ENCODE peak calls at places on chromosome 4, in four cellular contexts. One of them, this sample, is unnamed.
A peak's percentile ranks its signal among the peaks of the same experiment; 100 is the strongest.

GRCh38 chr4:926538-926937 is 5.6 kb downstream of the GAK start:
- DNase-seq in K562: no peak
- DNase-seq in HepG2: peak; percentile 24
- DNase-seq in GM12878: no peak
- DNase-seq in this sample: peak; percentile 58

GRCh38 chr4:9685692-9686091 is 95.7 kb upstream of the DRD5 start:
- DNase-seq in HepG2: no peak
- DNase-seq in K562: no peak
- DNase-seq in GM12878: no peak
- DNase-seq in this sample: no peak

GRCh38 chr4:48467442-48467841 is 15.7 kb upstream of the SLC10A4 start:
- DNase-seq in K562: no peak
- DNase-seq in GM12878: no peak
- DNase-seq in HepG2: no peak
- DNase-seq in this sample: no peak

GRCh38 chr4:78057135-78057599 is at the start of gene FRAS1:
- DNase-seq in K562: no peak
- DNase-seq in HepG2: peak; percentile 62
- DNase-seq in GM12878: no peak
- DNase-seq in this sample: peak; percentile 20

GRCh38 chr4:85058551-85058950 is 92.1 kb upstream of the WDFY3 start:
- DNase-seq in GM12878: no peak
- DNase-seq in HepG2: no peak
- DNase-seq in K562: no peak
- DNase-seq in this sample: no peak

GRCh38 chr4:101599620-101600019 is 190.9 kb upstream of the BANK1 start:
- DNase-seq in GM12878: no peak
- DNase-seq in K562: no peak
- DNase-seq in HepG2: no peak
- DNase-seq in this sample: no peak

GRCh38 chr4:1721666-1722550 is 587 bp downstream of the TACC3 start:
- DNase-seq in HepG2: no peak
- DNase-seq in K562: peak; percentile 74
- DNase-seq in GM12878: no peak
- DNase-seq in this sample: no peak

GRCh38 chr4:38233727-38234478 is 273.7 kb downstream of the PTTG2 start:
- DNase-seq in HepG2: no peak
- DNase-seq in K562: no peak
- DNase-seq in GM12878: no peak
- DNase-seq in this sample: no peak

GRCh38 chr4:64156253-64156652 is 253.0 kb downstream of the TECRL start:
- DNase-seq in K562: no peak
- DNase-seq in HepG2: no peak
- DNase-seq in GM12878: no peak
- DNase-seq in this sample: no peak

GRCh38 chr4:47278631-47279030 is 184.9 kb downstream of the COMMD8 start:
- DNase-seq in K562: no peak
- DNase-seq in HepG2: no peak
- DNase-seq in GM12878: no peak
- DNase-seq in this sample: no peak

GRCh38 chr4:186201535-186202230 is 10.3 kb downstream of the CYP4V2 start:
- DNase-seq in GM12878: no peak
- DNase-seq in K562: peak; percentile 39
- DNase-seq in HepG2: peak; percentile 59
- DNase-seq in this sample: peak; percentile 64

GRCh38 chr4:153502584-153502983 is 36.4 kb downstream of the TMEM131L start:
- DNase-seq in HepG2: no peak
- DNase-seq in GM12878: no peak
- DNase-seq in K562: no peak
- DNase-seq in this sample: no peak

GRCh38 chr4:139619644-139620043 is 46.0 kb upstream of the MGST2 start:
- DNase-seq in K562: peak; percentile 18
- DNase-seq in GM12878: no peak
- DNase-seq in HepG2: peak; percentile 47
- DNase-seq in this sample: peak; percentile 55

GRCh38 chr4:163191999-163192398 is 25.3 kb upstream of the NAF1 start:
- DNase-seq in GM12878: no peak
- DNase-seq in K562: peak; percentile 40
- DNase-seq in HepG2: peak; percentile 26
- DNase-seq in this sample: peak; percentile 3

GRCh38 chr4:16617416-16617815 is 281.0 kb downstream of the LDB2 start:
- DNase-seq in K562: no peak
- DNase-seq in GM12878: no peak
- DNase-seq in HepG2: no peak
- DNase-seq in this sample: no peak

GRCh38 chr4:13989496-13989895 is 362.0 kb upstream of the BOD1L1 start:
- DNase-seq in K562: no peak
- DNase-seq in GM12878: no peak
- DNase-seq in HepG2: no peak
- DNase-seq in this sample: no peak

GRCh38 chr4:37243722-37244582 is 591 bp upstream of the NWD2 start:
- DNase-seq in GM12878: no peak
- DNase-seq in HepG2: peak; percentile 0
- DNase-seq in K562: no peak
- DNase-seq in this sample: peak; percentile 4

GRCh38 chr4:2808001-2808400 is 15.1 kb downstream of the SH3BP2 start:
- DNase-seq in HepG2: no peak
- DNase-seq in GM12878: no peak
- DNase-seq in K562: no peak
- DNase-seq in this sample: no peak

GRCh38 chr4:10160280-10160856 is 43.8 kb upstream of the WDR1 start:
- DNase-seq in K562: peak; percentile 39
- DNase-seq in HepG2: peak; percentile 18
- DNase-seq in GM12878: no peak
- DNase-seq in this sample: no peak

GRCh38 chr4:130542953-130543352 is 1447.0 kb downstream of the C4orf33 start:
- DNase-seq in HepG2: no peak
- DNase-seq in GM12878: no peak
- DNase-seq in K562: no peak
- DNase-seq in this sample: no peak

GRCh38 chr4:119774840-119775239 is 146.2 kb upstream of the PDE5A start:
- DNase-seq in GM12878: no peak
- DNase-seq in HepG2: no peak
- DNase-seq in K562: no peak
- DNase-seq in this sample: no peak

GRCh38 chr4:99457676-99458075 is 22.5 kb upstream of the ADH7 start:
- DNase-seq in K562: no peak
- DNase-seq in GM12878: no peak
- DNase-seq in HepG2: no peak
- DNase-seq in this sample: no peak

GRCh38 chr4:162352580-162353107 is 188.8 kb upstream of the FSTL5 start:
- DNase-seq in K562: no peak
- DNase-seq in HepG2: no peak
- DNase-seq in GM12878: no peak
- DNase-seq in this sample: no peak

GRCh38 chr4:84317513-84317912 is 181.6 kb downstream of the NKX6-1 start:
- DNase-seq in GM12878: no peak
- DNase-seq in HepG2: no peak
- DNase-seq in K562: no peak
- DNase-seq in this sample: no peak

GRCh38 chr4:33072340-33073089 is 2352.3 kb downstream of the PCDH7 start:
- DNase-seq in GM12878: no peak
- DNase-seq in HepG2: no peak
- DNase-seq in K562: no peak
- DNase-seq in this sample: no peak

GRCh38 chr4:140059159-140059558 is 94.8 kb downstream of the MAML3 start:
- DNase-seq in K562: no peak
- DNase-seq in GM12878: no peak
- DNase-seq in HepG2: no peak
- DNase-seq in this sample: peak; percentile 52

DNA sequence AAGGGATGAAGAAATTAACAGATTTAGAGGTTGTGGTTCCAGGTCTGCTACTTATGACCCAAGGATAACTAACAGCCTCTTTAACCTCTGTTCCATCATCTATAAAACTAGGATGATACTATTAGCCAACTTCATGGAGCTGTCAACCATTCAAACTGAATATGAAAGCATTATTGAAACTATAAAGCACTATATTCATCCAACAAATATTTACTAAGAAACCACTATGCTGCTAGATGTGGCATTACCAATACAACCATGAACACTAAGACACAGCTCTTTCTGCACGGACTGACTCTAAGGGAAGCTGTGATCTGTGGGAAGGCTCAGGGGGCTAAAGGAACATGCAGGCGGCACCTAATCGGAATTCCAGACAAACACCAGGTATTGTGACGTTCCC is 66.0 kb downstream of the APBB2 start:
- DNase-seq in K562: no peak
- DNase-seq in GM12878: no peak
- DNase-seq in HepG2: no peak
- DNase-seq in this sample: no peak
- H3K4me1 ChIP-seq in K562: no peaks in the 10 kb centered on the region
- H3K4me1 ChIP-seq in GM12878: peaks cover 22% of the 10 kb centered on the region
- H3K4me1 ChIP-seq in HepG2: peaks cover 44% of the 10 kb centered on the region
- H3K4me1 ChIP-seq in this sample: peaks cover 31% of the 10 kb centered on the region

DNA sequence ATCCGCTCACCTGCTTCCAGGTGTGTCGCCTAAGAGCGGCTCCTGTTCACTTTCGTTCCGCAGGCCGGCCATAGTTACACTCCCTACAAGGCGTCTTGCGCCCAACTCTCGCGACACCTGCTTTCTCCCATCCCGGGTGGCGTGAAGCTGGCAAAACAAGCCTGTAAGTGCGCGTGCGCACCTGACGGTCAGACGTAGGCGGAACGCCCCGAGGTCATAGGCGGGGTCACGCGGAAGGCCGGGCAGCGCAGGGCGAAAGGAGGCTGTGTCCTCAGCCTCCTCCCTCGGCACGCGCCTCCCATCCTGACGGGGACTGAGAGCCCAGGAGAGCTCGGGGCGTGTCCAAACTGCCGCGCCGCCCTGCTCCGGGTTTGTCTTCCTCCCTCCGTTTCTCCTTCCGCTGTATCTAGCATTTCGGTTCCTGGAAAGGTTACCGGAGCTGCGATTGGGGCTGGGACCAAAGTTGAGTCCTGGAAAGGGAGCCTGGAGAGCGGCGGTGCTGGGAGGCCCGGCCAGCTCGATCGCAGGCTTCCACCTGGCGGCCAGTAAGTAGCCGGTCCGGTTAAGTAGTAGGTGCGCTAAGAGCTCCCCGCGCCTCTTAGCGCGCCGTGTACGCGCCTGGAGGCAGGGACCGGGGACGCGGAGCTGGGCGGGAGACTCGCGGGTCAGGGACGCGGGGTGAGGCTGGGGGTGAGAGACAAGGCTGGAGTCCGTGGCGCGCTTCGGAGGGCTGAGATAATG is at the start of the genes ABHD18 and MFSD8:
- DNase-seq in GM12878: peak; percentile 99
- DNase-seq in HepG2: peak; percentile 97
- DNase-seq in K562: peak; percentile 92
- DNase-seq in this sample: peak; percentile 99
- TF ChIP-seq EP300 in GM12878: peak; percentile 9
- TF ChIP-seq EP300 in HepG2: no peak
- TF ChIP-seq EP300 in K562: no peak
- TF ChIP-seq EP300 in this sample: no peak

DNA sequence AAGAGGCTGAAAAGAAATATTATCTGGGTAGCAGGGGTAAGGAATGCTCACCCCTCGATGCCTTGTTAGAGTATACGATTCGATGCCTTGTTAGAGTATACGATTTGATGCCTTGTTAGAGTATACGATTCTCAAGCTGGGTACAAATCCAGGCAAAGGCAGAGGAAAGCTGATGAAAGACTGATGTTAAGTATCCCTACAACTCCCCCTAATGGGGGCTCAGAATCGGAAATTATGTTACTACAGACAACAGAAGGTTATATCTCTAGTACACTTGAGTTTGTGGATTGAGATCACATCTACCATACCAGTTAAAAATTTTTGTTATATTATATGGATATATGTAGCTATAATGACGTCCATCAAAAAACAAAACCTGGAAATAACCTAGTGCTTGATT is 4.8 kb downstream of the LRRC66 start:
- DNase-seq in GM12878: no peak
- DNase-seq in K562: no peak
- DNase-seq in HepG2: peak; percentile 58
- DNase-seq in this sample: no peak
- TF ChIP-seq BHLHE40 in GM12878: no peak
- TF ChIP-seq BHLHE40 in K562: no peak
- TF ChIP-seq BHLHE40 in HepG2: no peak
- TF ChIP-seq BHLHE40 in this sample: no peak

GRCh38 chr4:147826288-147826646 is 94.4 kb downstream of the ARHGAP10 start:
- DNase-seq in K562: no peak
- DNase-seq in HepG2: no peak
- DNase-seq in GM12878: no peak
- DNase-seq in this sample: no peak

GRCh38 chr4:147824316-147824715 is 92.4 kb downstream of the ARHGAP10 start:
- DNase-seq in GM12878: no peak
- DNase-seq in HepG2: no peak
- DNase-seq in K562: no peak
- DNase-seq in this sample: no peak

GRCh38 chr4:147824884-147825283 is 93.0 kb downstream of the ARHGAP10 start:
- DNase-seq in GM12878: no peak
- DNase-seq in HepG2: no peak
- DNase-seq in K562: no peak
- DNase-seq in this sample: no peak

GRCh38 chr4:147823135-147823534 is 91.2 kb downstream of the ARHGAP10 start:
- DNase-seq in GM12878: no peak
- DNase-seq in HepG2: no peak
- DNase-seq in K562: no peak
- DNase-seq in this sample: no peak

GRCh38 chr4:147825451-147826287 is 93.8 kb downstream of the ARHGAP10 start:
- DNase-seq in HepG2: no peak
- DNase-seq in GM12878: no peak
- DNase-seq in K562: no peak
- DNase-seq in this sample: no peak
- H3K4me1 ChIP-seq in HepG2: no peaks in the 10 kb centered on the region
- H3K4me1 ChIP-seq in GM12878: peaks cover 9% of the 10 kb centered on the region
- H3K4me1 ChIP-seq in K562: no peaks in the 10 kb centered on the region
- H3K4me1 ChIP-seq in this sample: peaks cover 14% of the 10 kb centered on the region

GRCh38 chr4:184787766-184788503 is 37.8 kb downstream of the ACSL1 start:
- DNase-seq in GM12878: no peak
- DNase-seq in HepG2: no peak
- DNase-seq in K562: no peak
- DNase-seq in this sample: no peak
- TF ChIP-seq EP300 in GM12878: no peak
- TF ChIP-seq EP300 in HepG2: no peak
- TF ChIP-seq EP300 in K562: no peak
- TF ChIP-seq EP300 in this sample: no peak

DNA sequence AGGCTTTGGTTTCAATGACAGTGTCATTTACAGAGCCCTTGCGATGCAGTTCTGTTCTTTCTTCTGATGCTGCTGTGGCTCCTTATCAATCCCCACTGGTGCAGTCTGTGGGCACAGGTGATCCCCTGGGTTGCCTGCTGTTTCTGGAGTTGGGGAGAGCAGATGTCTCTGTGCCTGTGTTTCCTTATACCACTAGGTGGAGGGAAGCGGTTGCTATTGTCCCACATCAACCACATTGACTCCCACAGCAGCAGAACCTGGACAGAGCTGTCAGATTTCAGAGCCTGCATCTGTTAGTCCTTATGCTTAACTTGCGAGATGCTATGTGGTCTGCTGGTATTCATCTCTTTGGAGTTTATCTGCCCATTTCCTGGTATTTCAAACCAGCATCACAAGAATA is 57.7 kb downstream of the NEIL3 start:
- DNase-seq in HepG2: peak; percentile 24
- DNase-seq in GM12878: no peak
- DNase-seq in K562: no peak
- DNase-seq in this sample: peak; percentile 12
- TF ChIP-seq BHLHE40 in HepG2: no peak
- TF ChIP-seq BHLHE40 in GM12878: no peak
- TF ChIP-seq BHLHE40 in K562: no peak
- TF ChIP-seq BHLHE40 in this sample: no peak

GRCh38 chr4:8538076-8538702 is 42.0 kb upstream of the GPR78 start:
- DNase-seq in K562: no peak
- DNase-seq in GM12878: no peak
- DNase-seq in HepG2: no peak
- DNase-seq in this sample: no peak
- H3K4me1 ChIP-seq in K562: no peaks in the 10 kb centered on the region
- H3K4me1 ChIP-seq in GM12878: peaks cover 40% of the 10 kb centered on the region
- H3K4me1 ChIP-seq in HepG2: no peaks in the 10 kb centered on the region
- H3K4me1 ChIP-seq in this sample: peaks cover 29% of the 10 kb centered on the region

GRCh38 chr4:15131551-15131950 is 129.3 kb downstream of the CPEB2 start:
- DNase-seq in HepG2: peak; percentile 34
- DNase-seq in K562: no peak
- DNase-seq in GM12878: no peak
- DNase-seq in this sample: peak; percentile 22
- TF ChIP-seq EP300 in HepG2: no peak
- TF ChIP-seq EP300 in K562: no peak
- TF ChIP-seq EP300 in GM12878: no peak
- TF ChIP-seq EP300 in this sample: peak; percentile 50